ENCODE peak calls at places on chromosomes 3 and 15, in ten cellular contexts. D, A, W, R, N, P, K, U, T and Q are unnamed samples.

GRCh38 chr3:85193565-85193964 is 234.8 kb downstream of the CADM2 start:
- DNase-seq in W (no peak), N (no peak), D (no peak), P (no peak), R (no peak), U (no peak), A (no peak), T (no peak), K (no peak), Q (no peak)

GRCh38 chr15:29376580-29376979 is 107.0 kb upstream of the NSMCE3 start:
- DNase-seq in A (no peak), P (no peak), T (no peak), N (no peak), R (no peak), D (no peak), U (no peak), W (no peak), K (no peak), Q (no peak)

GRCh38 chr15:80492874-80493273 is 88.7 kb downstream of the ARNT2 start:
- DNase-seq in N (no peak), A (no peak), K (no peak), R (no peak), T (no peak), U (no peak), P (no peak), W (no peak), D (no peak), Q (no peak)

GRCh38 chr3:163218336-163218735 is 1721.7 kb downstream of the OTOL1 start:
- DNase-seq in P (peak), A (no peak), D (no peak), T (no peak), W (no peak), U (no peak), R (no peak), N (no peak), K (no peak), Q (no peak)

GRCh38 chr15:62115847-62116246 is 49.1 kb downstream of the C2CD4A start:
- DNase-seq in T (no peak), R (no peak), P (no peak), W (no peak), N (no peak), A (no peak), U (no peak), K (peak), D (no peak), Q (no peak)

GRCh38 chr15:82585072-82585471 is 44.8 kb upstream of the RPS17 start:
- DNase-seq in K (peak), R (no peak), P (peak), T (no peak), D (no peak), A (peak), U (no peak), N (no peak), W (no peak), Q (no peak)

GRCh38 chr3:170372190-170372879 is 14.8 kb downstream of the SKIL start:
- DNase-seq in A (no peak), R (no peak), U (no peak), D (peak), N (no peak), T (no peak), P (no peak), W (no peak), K (no peak), Q (no peak)

GRCh38 chr15:53786421-53786820 is 27.0 kb upstream of the WDR72 start:
- DNase-seq in U (no peak), K (peak), N (no peak), P (no peak), R (no peak), D (no peak), A (no peak), W (no peak), T (no peak), Q (no peak)

GRCh38 chr3:20608054-20608738 is 422.2 kb upstream of the SGO1 start:
- DNase-seq in N (no peak), W (no peak), T (no peak), U (no peak), P (peak), D (peak), K (no peak), R (no peak), A (no peak), Q (no peak)

GRCh38 chr3:95312650-95313049 is 1249.8 kb downstream of the NSUN3 start:
- DNase-seq in T (no peak), N (no peak), U (no peak), P (no peak), R (no peak), A (no peak), K (no peak), D (no peak), W (no peak), Q (no peak)

GRCh38 chr3:89889386-89889785 is 782.0 kb downstream of the EPHA3 start:
- DNase-seq in U (no peak), W (no peak), K (no peak), D (no peak), R (no peak), A (no peak), T (no peak), P (no peak), N (no peak), Q (no peak)

GRCh38 chr3:46899151-46900006 is 21.9 kb downstream of the PTH1R start:
- DNase-seq in A (no peak), D (no peak), R (no peak), U (no peak), K (no peak), T (peak), P (no peak), N (no peak), W (no peak), Q (no peak)

GRCh38 chr3:184361932-184362667 is 590 bp downstream of the POLR2H start:
- DNase-seq in U (peak), D (peak), K (no peak), P (peak), A (peak), N (peak), R (no peak), W (peak), T (peak), Q (peak)

GRCh38 chr3:159850481-159850880 is 138.2 kb upstream of the IL12A start:
- DNase-seq in P (no peak), A (no peak), N (no peak), R (no peak), W (no peak), T (no peak), K (no peak), D (no peak), U (no peak), Q (no peak)

GRCh38 chr3:114649331-114649730 is 355.5 kb downstream of the TIGIT start:
- DNase-seq in T (no peak), A (no peak), N (no peak), P (peak), D (no peak), K (peak), R (no peak), W (no peak), U (no peak), Q (no peak)

GRCh38 chr3:123935830-123936229 is 25.2 kb downstream of the CCDC14 start:
- DNase-seq in N (no peak), P (no peak), K (no peak), D (no peak), U (no peak), R (no peak), A (no peak), T (no peak), W (no peak), Q (no peak)

GRCh38 chr3:139557041-139557440 is 17.5 kb upstream of the RBP1 start:
- DNase-seq in R (no peak), U (no peak), P (no peak), D (peak), W (no peak), K (no peak), T (no peak), A (no peak), N (no peak), Q (no peak)

GRCh38 chr3:11770105-11770476 is 76.6 kb downstream of the TAMM41 start:
- DNase-seq in U (no peak), K (no peak), P (no peak), A (no peak), W (no peak), N (no peak), D (peak), T (no peak), R (no peak), Q (no peak)

GRCh38 chr3:17336291-17336690 is 406.1 kb downstream of the TBC1D5 start:
- DNase-seq in U (no peak), D (peak), N (no peak), A (peak), W (no peak), T (no peak), P (no peak), K (peak), R (no peak), Q (peak)